ENCODE peak calls at places on chromosomes 2 and 18, in six cellular contexts. One of them, this sample, is unnamed. For H3K9me2, the result is how much of the 10 kb centered on the place peaks cover.

GRCh38 chr2:14749869-14750268 is 117.4 kb downstream of the LRATD1 start:
- DNase-seq in PC-3: peak
- DNase-seq in SK-N-SH: no peak
- DNase-seq in HCT116: no peak
- DNase-seq in GM23248: peak
- DNase-seq in MM.1S: no peak
- DNase-seq in this sample: no peak

GRCh38 chr2:4832642-4833041 is 859.5 kb upstream of the SOX11 start:
- DNase-seq in HCT116: no peak
- DNase-seq in GM23248: no peak
- DNase-seq in MM.1S: no peak
- DNase-seq in PC-3: no peak
- DNase-seq in SK-N-SH: no peak
- DNase-seq in this sample: no peak

GRCh38 chr2:75155115-75155514 is 44.2 kb downstream of the TACR1 start:
- DNase-seq in PC-3: no peak
- DNase-seq in SK-N-SH: peak
- DNase-seq in MM.1S: no peak
- DNase-seq in HCT116: no peak
- DNase-seq in GM23248: peak
- DNase-seq in this sample: no peak

GRCh38 chr2:95738301-95738700 is 146.5 kb downstream of the TRIM43 start:
- DNase-seq in HCT116: no peak
- DNase-seq in MM.1S: no peak
- DNase-seq in PC-3: no peak
- DNase-seq in GM23248: no peak
- DNase-seq in SK-N-SH: no peak
- DNase-seq in this sample: no peak

GRCh38 chr2:26597197-26597596 is 44.0 kb downstream of the CIB4 start:
- DNase-seq in MM.1S: no peak
- DNase-seq in HCT116: no peak
- DNase-seq in GM23248: peak
- DNase-seq in SK-N-SH: no peak
- DNase-seq in PC-3: peak
- DNase-seq in this sample: no peak

GRCh38 chr2:218218409-218219185 is 1.6 kb downstream of the ARPC2 start:
- DNase-seq in MM.1S: peak
- DNase-seq in SK-N-SH: peak
- DNase-seq in HCT116: no peak
- DNase-seq in PC-3: no peak
- DNase-seq in GM23248: peak
- DNase-seq in this sample: peak

GRCh38 chr18:9741821-9742541 is 33.9 kb downstream of the RAB31 start:
- DNase-seq in MM.1S: no peak
- DNase-seq in PC-3: peak
- DNase-seq in HCT116: no peak
- DNase-seq in GM23248: peak
- DNase-seq in SK-N-SH: no peak
- DNase-seq in this sample: peak

GRCh38 chr18:6207941-6208340 is 206.8 kb downstream of the L3MBTL4 start:
- DNase-seq in GM23248: no peak
- DNase-seq in PC-3: no peak
- DNase-seq in SK-N-SH: no peak
- DNase-seq in HCT116: no peak
- DNase-seq in MM.1S: no peak
- DNase-seq in this sample: no peak

GRCh38 chr2:190266314-190266713 is 53.3 kb downstream of the HIBCH start:
- DNase-seq in MM.1S: no peak
- DNase-seq in HCT116: no peak
- DNase-seq in SK-N-SH: no peak
- DNase-seq in GM23248: no peak
- DNase-seq in PC-3: no peak
- DNase-seq in this sample: no peak

GRCh38 chr2:20451346-20451745 is 4.5 kb downstream of the RHOB start:
- DNase-seq in PC-3: no peak
- DNase-seq in GM23248: peak
- DNase-seq in MM.1S: no peak
- DNase-seq in HCT116: no peak
- DNase-seq in SK-N-SH: no peak
- DNase-seq in this sample: no peak

GRCh38 chr2:47437287-47437686 is 34.3 kb downstream of the MSH2 start:
- DNase-seq in GM23248: peak
- DNase-seq in PC-3: peak
- DNase-seq in MM.1S: no peak
- DNase-seq in SK-N-SH: peak
- DNase-seq in HCT116: no peak
- DNase-seq in this sample: no peak

GRCh38 chr2:176843208-176843607 is 369.4 kb upstream of the HNRNPA3 start:
- DNase-seq in PC-3: no peak
- DNase-seq in SK-N-SH: no peak
- DNase-seq in MM.1S: no peak
- DNase-seq in HCT116: no peak
- DNase-seq in GM23248: no peak
- DNase-seq in this sample: no peak
- H3K9me2 ChIP-seq in PC-3: under half
- H3K9me2 ChIP-seq in SK-N-SH: under half
- H3K9me2 ChIP-seq in MM.1S: under half
- H3K9me2 ChIP-seq in HCT116: under half
- H3K9me2 ChIP-seq in GM23248: under half
- H3K9me2 ChIP-seq in this sample: under half

GRCh38 chr2:158973111-158973510 is 4.7 kb downstream of the TANC1 start:
- DNase-seq in HCT116: no peak
- DNase-seq in MM.1S: no peak
- DNase-seq in GM23248: no peak
- DNase-seq in SK-N-SH: no peak
- DNase-seq in PC-3: peak
- DNase-seq in this sample: no peak

GRCh38 chr2:158969717-158970521 is 1.5 kb downstream of the TANC1 start:
- DNase-seq in GM23248: peak
- DNase-seq in MM.1S: no peak
- DNase-seq in HCT116: no peak
- DNase-seq in SK-N-SH: peak
- DNase-seq in PC-3: peak
- DNase-seq in this sample: no peak

GRCh38 chr2:158968396-158969161 is at the start of gene TANC1:
- DNase-seq in HCT116: peak
- DNase-seq in PC-3: peak
- DNase-seq in MM.1S: peak
- DNase-seq in SK-N-SH: peak
- DNase-seq in GM23248: peak
- DNase-seq in this sample: no peak

GRCh38 chr2:158969162-158969716 is 799 bp downstream of the TANC1 start:
- DNase-seq in PC-3: no peak
- DNase-seq in SK-N-SH: no peak
- DNase-seq in GM23248: peak
- DNase-seq in MM.1S: no peak
- DNase-seq in HCT116: no peak
- DNase-seq in this sample: no peak

DNA sequence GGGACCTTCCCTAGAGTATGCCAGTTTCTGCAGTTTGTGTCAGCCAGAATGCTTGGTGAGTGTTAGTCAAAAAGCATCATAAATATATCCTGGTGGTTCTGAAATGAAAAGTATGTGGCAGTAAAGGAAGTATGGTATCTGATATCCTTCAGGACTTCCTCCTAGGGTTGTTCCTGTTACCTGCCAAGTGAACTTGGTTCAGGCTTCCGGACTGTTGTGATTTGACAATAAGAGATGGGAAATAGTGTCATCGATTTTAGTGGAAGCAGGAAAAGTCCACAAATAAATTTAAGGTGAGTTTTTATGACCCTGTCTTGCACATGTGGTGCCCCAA is 2.0 kb downstream of the TANC1 start:
- DNase-seq in MM.1S: no peak
- DNase-seq in GM23248: no peak
- DNase-seq in SK-N-SH: no peak
- DNase-seq in PC-3: peak
- DNase-seq in HCT116: no peak
- DNase-seq in this sample: no peak
- H3K4me3 ChIP-seq in MM.1S: no peak
- H3K4me3 ChIP-seq in GM23248: peak
- H3K4me3 ChIP-seq in SK-N-SH: peak
- H3K4me3 ChIP-seq in PC-3: peak
- H3K4me3 ChIP-seq in HCT116: peak
- H3K4me3 ChIP-seq in this sample: no peak

GRCh38 chr2:9826208-9826607 is 17.1 kb upstream of the TAF1B start:
- DNase-seq in MM.1S: no peak
- DNase-seq in GM23248: no peak
- DNase-seq in SK-N-SH: peak
- DNase-seq in HCT116: no peak
- DNase-seq in PC-3: no peak
- DNase-seq in this sample: no peak
- H3K9ac ChIP-seq in MM.1S: no peak
- H3K9ac ChIP-seq in GM23248: no peak
- H3K9ac ChIP-seq in SK-N-SH: no peak
- H3K9ac ChIP-seq in HCT116: no peak
- H3K9ac ChIP-seq in PC-3: no peak
- H3K9ac ChIP-seq in this sample: no peak

GRCh38 chr2:128640847-128641360 is 322.2 kb upstream of the HS6ST1 start:
- DNase-seq in SK-N-SH: no peak
- DNase-seq in PC-3: no peak
- DNase-seq in HCT116: no peak
- DNase-seq in GM23248: no peak
- DNase-seq in MM.1S: no peak
- DNase-seq in this sample: no peak
- H3K9me2 ChIP-seq in SK-N-SH: under half
- H3K9me2 ChIP-seq in PC-3: under half
- H3K9me2 ChIP-seq in HCT116: under half
- H3K9me2 ChIP-seq in GM23248: under half
- H3K9me2 ChIP-seq in MM.1S: under half
- H3K9me2 ChIP-seq in this sample: under half

DNA sequence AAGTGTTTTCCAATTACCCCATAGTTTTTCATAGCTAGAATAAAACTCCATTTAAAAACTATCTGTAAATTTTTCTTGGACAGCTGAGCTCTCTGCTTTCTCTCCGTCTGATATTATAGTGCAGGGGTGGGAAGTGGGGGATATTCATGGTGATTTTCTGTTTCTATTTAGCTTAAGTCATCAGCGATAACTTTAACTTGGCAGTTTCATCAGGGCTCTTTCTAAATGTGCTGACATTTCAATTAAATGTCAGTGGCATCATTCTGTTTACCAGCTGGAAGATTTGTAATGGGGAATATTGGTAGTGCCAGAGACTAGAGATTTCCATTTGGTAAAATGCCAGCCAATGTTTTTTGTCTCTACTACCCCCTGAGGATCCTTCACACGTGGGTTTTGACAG is 53.5 kb upstream of the CAPN13 start:
- DNase-seq in HCT116: no peak
- DNase-seq in SK-N-SH: no peak
- DNase-seq in MM.1S: no peak
- DNase-seq in PC-3: no peak
- DNase-seq in GM23248: no peak
- DNase-seq in this sample: no peak
- H3K4me3 ChIP-seq in HCT116: no peak
- H3K4me3 ChIP-seq in SK-N-SH: no peak
- H3K4me3 ChIP-seq in MM.1S: no peak
- H3K4me3 ChIP-seq in PC-3: no peak
- H3K4me3 ChIP-seq in GM23248: no peak
- H3K4me3 ChIP-seq in this sample: no peak

GRCh38 chr18:35409921-35410320 is 32.8 kb upstream of the ZNF396 start:
- DNase-seq in MM.1S: no peak
- DNase-seq in PC-3: peak
- DNase-seq in SK-N-SH: no peak
- DNase-seq in GM23248: peak
- DNase-seq in HCT116: no peak
- DNase-seq in this sample: peak

GRCh38 chr18:35410561-35410960 is 33.4 kb upstream of the ZNF396 start:
- DNase-seq in HCT116: no peak
- DNase-seq in MM.1S: no peak
- DNase-seq in SK-N-SH: no peak
- DNase-seq in PC-3: no peak
- DNase-seq in GM23248: no peak
- DNase-seq in this sample: peak

GRCh38 chr18:35406666-35407065 is 29.5 kb upstream of the ZNF396 start:
- DNase-seq in HCT116: no peak
- DNase-seq in PC-3: peak
- DNase-seq in MM.1S: no peak
- DNase-seq in SK-N-SH: no peak
- DNase-seq in GM23248: no peak
- DNase-seq in this sample: no peak

GRCh38 chr18:35407871-35408481 is 30.8 kb upstream of the ZNF396 start:
- DNase-seq in HCT116: peak
- DNase-seq in GM23248: peak
- DNase-seq in SK-N-SH: peak
- DNase-seq in PC-3: peak
- DNase-seq in MM.1S: peak
- DNase-seq in this sample: peak

GRCh38 chr18:35408843-35409261 is 31.7 kb upstream of the ZNF396 start:
- DNase-seq in SK-N-SH: no peak
- DNase-seq in PC-3: no peak
- DNase-seq in HCT116: no peak
- DNase-seq in GM23248: no peak
- DNase-seq in MM.1S: no peak
- DNase-seq in this sample: peak
- H3K9ac ChIP-seq in SK-N-SH: no peak
- H3K9ac ChIP-seq in PC-3: no peak
- H3K9ac ChIP-seq in HCT116: no peak
- H3K9ac ChIP-seq in GM23248: no peak
- H3K9ac ChIP-seq in MM.1S: no peak
- H3K9ac ChIP-seq in this sample: peak

GRCh38 chr2:128639693-128640092 is 321.0 kb upstream of the HS6ST1 start:
- DNase-seq in SK-N-SH: no peak
- DNase-seq in MM.1S: no peak
- DNase-seq in HCT116: no peak
- DNase-seq in PC-3: no peak
- DNase-seq in GM23248: peak
- DNase-seq in this sample: peak
- H3K9me2 ChIP-seq in SK-N-SH: under half
- H3K9me2 ChIP-seq in MM.1S: under half
- H3K9me2 ChIP-seq in HCT116: under half
- H3K9me2 ChIP-seq in PC-3: under half
- H3K9me2 ChIP-seq in GM23248: under half
- H3K9me2 ChIP-seq in this sample: under half

This sample was measured in Karpas-422.